ENCODE peak calls at places on chromosomes 1 and 21, in five cellular contexts. One of them, this sample, is unnamed.

GRCh38 chr1:68331117-68331865 is 99.0 kb upstream of the WLS start:
- DNase-seq in B cell: no peak
- DNase-seq in cardiac muscle cell: no peak
- DNase-seq in IMR-90: peak
- DNase-seq in DND-41: no peak
- DNase-seq in this sample: no peak

GRCh38 chr1:185823471-185823870 is 89.3 kb downstream of the HMCN1 start:
- DNase-seq in B cell: no peak
- DNase-seq in cardiac muscle cell: no peak
- DNase-seq in IMR-90: peak
- DNase-seq in DND-41: no peak
- DNase-seq in this sample: no peak

GRCh38 chr1:119492763-119493162 is 14.2 kb upstream of the HSD3B1 start:
- DNase-seq in B cell: no peak
- DNase-seq in cardiac muscle cell: no peak
- DNase-seq in IMR-90: no peak
- DNase-seq in DND-41: no peak
- DNase-seq in this sample: no peak

GRCh38 chr21:46273341-46273740 is 12.1 kb downstream of the MCM3AP start:
- DNase-seq in B cell: no peak
- DNase-seq in cardiac muscle cell: no peak
- DNase-seq in IMR-90: no peak
- DNase-seq in DND-41: no peak
- DNase-seq in this sample: no peak

GRCh38 chr1:116330342-116330652 is 42.7 kb upstream of the ATP1A1 start:
- DNase-seq in B cell: no peak
- DNase-seq in cardiac muscle cell: no peak
- DNase-seq in IMR-90: no peak
- DNase-seq in DND-41: no peak
- DNase-seq in this sample: no peak

GRCh38 chr1:197615693-197616011 is 159.6 kb downstream of the DENND1B start:
- DNase-seq in B cell: no peak
- DNase-seq in cardiac muscle cell: no peak
- DNase-seq in IMR-90: no peak
- DNase-seq in DND-41: no peak
- DNase-seq in this sample: no peak

GRCh38 chr1:151475175-151475574 is 15.9 kb upstream of the POGZ start:
- DNase-seq in B cell: no peak
- DNase-seq in cardiac muscle cell: no peak
- DNase-seq in IMR-90: peak
- DNase-seq in DND-41: no peak
- DNase-seq in this sample: peak

GRCh38 chr21:42509239-42509638 is 4.4 kb upstream of the SLC37A1 start:
- DNase-seq in B cell: no peak
- DNase-seq in cardiac muscle cell: no peak
- DNase-seq in IMR-90: no peak
- DNase-seq in DND-41: no peak
- DNase-seq in this sample: no peak

GRCh38 chr1:232968965-232969364 is 18.6 kb downstream of the NTPCR start:
- DNase-seq in B cell: no peak
- DNase-seq in cardiac muscle cell: no peak
- DNase-seq in IMR-90: peak
- DNase-seq in DND-41: peak
- DNase-seq in this sample: peak

GRCh38 chr1:181152892-181153633 is 64.6 kb downstream of the IER5 start:
- DNase-seq in B cell: peak
- DNase-seq in cardiac muscle cell: peak
- DNase-seq in IMR-90: peak
- DNase-seq in DND-41: peak
- DNase-seq in this sample: no peak

GRCh38 chr1:42801832-42802483 is 15.0 kb upstream of the ERMAP start:
- DNase-seq in B cell: no peak
- DNase-seq in cardiac muscle cell: no peak
- DNase-seq in IMR-90: peak
- DNase-seq in DND-41: no peak
- DNase-seq in this sample: no peak

GRCh38 chr1:231625975-231626534 is 535 bp upstream of the DISC1 start:
- DNase-seq in B cell: peak
- DNase-seq in cardiac muscle cell: no peak
- DNase-seq in IMR-90: no peak
- DNase-seq in DND-41: no peak
- DNase-seq in this sample: no peak

GRCh38 chr1:214187152-214187900 is 93.6 kb upstream of the SMYD2 start:
- DNase-seq in B cell: no peak
- DNase-seq in cardiac muscle cell: peak
- DNase-seq in IMR-90: no peak
- DNase-seq in DND-41: no peak
- DNase-seq in this sample: no peak

GRCh38 chr1:171563675-171564074 is 58.4 kb upstream of the MYOCOS start:
- DNase-seq in B cell: no peak
- DNase-seq in cardiac muscle cell: no peak
- DNase-seq in IMR-90: peak
- DNase-seq in DND-41: no peak
- DNase-seq in this sample: no peak

GRCh38 chr1:163174524-163175437 is 27.9 kb downstream of the RGS5 start:
- DNase-seq in B cell: peak
- DNase-seq in cardiac muscle cell: peak
- DNase-seq in IMR-90: peak
- DNase-seq in DND-41: peak
- DNase-seq in this sample: peak

GRCh38 chr1:160129558-160129957 is 14.0 kb downstream of the ATP1A2 start:
- DNase-seq in B cell: no peak
- DNase-seq in cardiac muscle cell: no peak
- DNase-seq in IMR-90: no peak
- DNase-seq in DND-41: no peak
- DNase-seq in this sample: no peak

GRCh38 chr21:42313501-42313969 is 1.7 kb downstream of the TFF3 start:
- DNase-seq in B cell: no peak
- DNase-seq in cardiac muscle cell: peak
- DNase-seq in IMR-90: no peak
- DNase-seq in DND-41: no peak
- DNase-seq in this sample: no peak

GRCh38 chr1:169107673-169108160 is 1.2 kb downstream of the ATP1B1 start:
- DNase-seq in B cell: no peak
- DNase-seq in cardiac muscle cell: no peak
- DNase-seq in IMR-90: peak
- DNase-seq in DND-41: no peak
- DNase-seq in this sample: peak

GRCh38 chr1:202361224-202361623 is 12.7 kb downstream of the PPP1R12B start:
- DNase-seq in B cell: no peak
- DNase-seq in cardiac muscle cell: no peak
- DNase-seq in IMR-90: no peak
- DNase-seq in DND-41: no peak
- DNase-seq in this sample: no peak

GRCh38 chr1:40317394-40318074 is 448 bp upstream of the COL9A2 start:
- DNase-seq in B cell: no peak
- DNase-seq in cardiac muscle cell: no peak
- DNase-seq in IMR-90: no peak
- DNase-seq in DND-41: no peak
- DNase-seq in this sample: no peak

GRCh38 chr1:20449736-20450311 is 36.2 kb downstream of the CAMK2N1 start:
- DNase-seq in B cell: no peak
- DNase-seq in cardiac muscle cell: no peak
- DNase-seq in IMR-90: peak
- DNase-seq in DND-41: no peak
- DNase-seq in this sample: no peak

GRCh38 chr1:151720974-151721787 is at the start of gene RIIAD1:
- DNase-seq in B cell: peak
- DNase-seq in cardiac muscle cell: peak
- DNase-seq in IMR-90: no peak
- DNase-seq in DND-41: peak
- DNase-seq in this sample: peak

GRCh38 chr1:32764826-32765545 is 52.2 kb downstream of the YARS1 start:
- DNase-seq in B cell: no peak
- DNase-seq in cardiac muscle cell: no peak
- DNase-seq in IMR-90: no peak
- DNase-seq in DND-41: no peak
- DNase-seq in this sample: no peak

GRCh38 chr1:30877205-30877912 is 31.2 kb downstream of the SDC3 start:
- DNase-seq in B cell: no peak
- DNase-seq in cardiac muscle cell: no peak
- DNase-seq in IMR-90: peak
- DNase-seq in DND-41: no peak
- DNase-seq in this sample: no peak

GRCh38 chr1:176789571-176790090 is 326.7 kb downstream of the PAPPA2 start:
- DNase-seq in B cell: no peak
- DNase-seq in cardiac muscle cell: peak
- DNase-seq in IMR-90: no peak
- DNase-seq in DND-41: no peak
- DNase-seq in this sample: no peak

DNA sequence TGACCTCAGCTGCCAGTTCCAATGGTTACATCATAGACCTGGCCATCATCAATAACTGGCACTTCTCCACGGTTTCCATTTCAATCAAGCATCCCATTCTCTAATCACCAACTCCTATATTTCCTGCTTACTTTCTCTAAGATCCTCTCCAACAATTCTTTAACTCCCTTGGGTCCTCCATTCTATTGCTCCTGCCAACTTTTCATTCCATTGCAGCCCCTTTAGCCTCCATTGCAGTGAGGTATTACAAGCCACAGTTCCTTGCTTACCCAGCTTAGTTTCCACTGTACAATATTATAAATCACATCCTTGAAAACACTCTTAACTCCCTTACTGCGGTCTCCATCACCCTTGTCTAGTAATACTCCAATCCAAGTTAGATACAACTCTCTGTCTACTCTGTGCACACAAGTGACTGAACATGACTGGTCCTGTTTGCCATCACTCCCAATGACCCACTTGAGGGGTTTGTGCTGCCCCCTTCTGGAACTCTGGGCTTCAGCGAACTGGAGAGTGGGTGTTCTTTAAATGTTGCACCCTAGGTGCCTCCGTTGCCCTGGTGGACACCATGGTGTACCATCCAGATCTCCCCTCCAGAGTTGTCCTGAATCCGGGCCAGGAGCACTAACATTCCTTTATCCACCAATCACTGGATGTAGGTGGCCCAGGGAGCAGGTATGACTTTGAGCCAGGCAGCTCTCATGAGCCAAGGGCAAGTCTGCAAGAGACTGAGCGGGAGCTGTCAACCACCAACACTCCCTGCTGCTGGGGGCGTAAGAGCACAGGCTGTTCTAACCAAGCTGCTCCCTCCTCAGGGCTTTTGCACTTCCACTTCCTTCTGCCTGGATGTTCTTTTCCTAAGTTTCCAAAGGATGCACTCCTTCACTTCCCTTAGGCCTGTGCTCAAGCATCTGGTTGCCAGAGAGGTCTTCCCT is 3.7 kb upstream of the FNDC7 start:
- DNase-seq in B cell: peak
- DNase-seq in cardiac muscle cell: no peak
- DNase-seq in IMR-90: no peak
- DNase-seq in DND-41: peak
- DNase-seq in this sample: peak
- TF ChIP-seq CTCF in B cell: no peak
- TF ChIP-seq CTCF in cardiac muscle cell: no peak
- TF ChIP-seq CTCF in IMR-90: no peak
- TF ChIP-seq CTCF in DND-41: peak
- TF ChIP-seq CTCF in this sample: peak

DNA sequence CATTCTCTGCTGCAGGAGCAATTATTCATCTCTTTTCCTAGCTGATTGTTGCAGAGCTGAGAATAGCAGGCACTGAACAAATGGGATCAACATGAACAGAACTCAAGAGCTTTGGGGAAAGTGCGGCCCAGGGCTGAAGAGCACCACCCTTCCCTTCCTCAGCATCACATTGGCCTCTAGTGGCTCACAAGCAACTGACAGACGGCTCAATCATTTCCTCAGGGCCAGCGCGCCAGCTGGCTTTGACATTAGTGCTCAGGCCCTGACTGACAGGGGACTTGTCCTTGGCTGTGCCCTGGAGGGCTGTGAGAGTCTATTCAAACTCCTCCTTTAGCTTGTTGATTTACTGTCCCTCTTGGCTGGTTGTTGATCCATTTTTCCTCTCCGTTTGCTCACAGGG is 295.4 kb downstream of the HLX start:
- DNase-seq in B cell: no peak
- DNase-seq in cardiac muscle cell: peak
- DNase-seq in IMR-90: no peak
- DNase-seq in DND-41: no peak
- DNase-seq in this sample: no peak
- TF ChIP-seq CTCF in B cell: no peak
- TF ChIP-seq CTCF in cardiac muscle cell: no peak
- TF ChIP-seq CTCF in IMR-90: no peak
- TF ChIP-seq CTCF in DND-41: no peak
- TF ChIP-seq CTCF in this sample: no peak

DNA sequence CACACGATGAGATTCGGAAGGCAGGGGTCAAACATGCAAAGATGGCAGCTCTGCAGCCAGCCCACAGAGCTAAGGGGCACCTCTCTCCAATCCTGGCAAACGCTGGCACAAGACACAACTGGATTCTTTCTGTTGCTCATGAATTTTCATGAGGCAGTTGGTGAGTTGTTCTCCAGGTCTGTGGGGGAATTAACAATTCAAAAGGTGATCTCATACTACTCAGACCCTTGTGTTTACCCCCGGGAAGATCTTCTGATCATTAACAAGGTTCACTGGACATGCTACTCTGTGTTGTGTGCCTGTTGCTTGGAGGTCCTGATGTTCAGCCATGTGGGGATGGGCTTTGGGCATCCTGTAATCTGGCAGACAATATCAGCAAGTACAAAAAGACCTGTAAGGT is 128.9 kb downstream of the HHAT start:
- DNase-seq in B cell: no peak
- DNase-seq in cardiac muscle cell: no peak
- DNase-seq in IMR-90: no peak
- DNase-seq in DND-41: no peak
- DNase-seq in this sample: no peak
- TF ChIP-seq CTCF in B cell: no peak
- TF ChIP-seq CTCF in cardiac muscle cell: no peak
- TF ChIP-seq CTCF in IMR-90: no peak
- TF ChIP-seq CTCF in DND-41: no peak
- TF ChIP-seq CTCF in this sample: no peak

GRCh38 chr1:45038661-45039364 is 26.8 kb downstream of the UROD start:
- DNase-seq in B cell: no peak
- DNase-seq in cardiac muscle cell: no peak
- DNase-seq in IMR-90: no peak
- DNase-seq in DND-41: no peak
- DNase-seq in this sample: no peak

GRCh38 chr1:45043094-45043493 is 31.0 kb downstream of the UROD start:
- DNase-seq in B cell: no peak
- DNase-seq in cardiac muscle cell: no peak
- DNase-seq in IMR-90: no peak
- DNase-seq in DND-41: no peak
- DNase-seq in this sample: no peak

GRCh38 chr1:45038240-45038639 is 26.2 kb downstream of the UROD start:
- DNase-seq in B cell: no peak
- DNase-seq in cardiac muscle cell: no peak
- DNase-seq in IMR-90: no peak
- DNase-seq in DND-41: no peak
- DNase-seq in this sample: no peak

GRCh38 chr1:45037456-45037855 is 25.4 kb downstream of the UROD start:
- DNase-seq in B cell: no peak
- DNase-seq in cardiac muscle cell: no peak
- DNase-seq in IMR-90: peak
- DNase-seq in DND-41: no peak
- DNase-seq in this sample: peak

DNA sequence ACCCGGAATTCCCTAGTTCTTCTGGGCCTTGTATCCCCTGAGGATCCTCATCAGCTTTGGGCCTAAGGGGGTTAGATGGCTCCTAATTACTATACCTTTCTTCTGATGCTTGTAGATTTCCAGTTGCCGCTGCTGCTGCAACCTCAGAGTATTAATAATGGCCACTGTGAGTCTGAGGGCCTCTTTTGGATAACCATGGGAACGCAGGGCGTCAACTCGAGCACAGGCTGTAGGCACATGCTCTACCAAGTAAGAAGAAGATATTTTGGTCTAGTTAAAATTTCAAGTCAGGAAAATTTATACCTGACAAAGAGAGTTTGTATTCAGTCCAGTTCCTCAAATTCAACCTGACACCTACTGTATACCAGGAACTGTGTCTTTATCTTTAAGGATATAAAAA is 28.2 kb downstream of the UROD start:
- DNase-seq in B cell: no peak
- DNase-seq in cardiac muscle cell: no peak
- DNase-seq in IMR-90: no peak
- DNase-seq in DND-41: no peak
- DNase-seq in this sample: no peak
- TF ChIP-seq CTCF in B cell: no peak
- TF ChIP-seq CTCF in cardiac muscle cell: no peak
- TF ChIP-seq CTCF in IMR-90: no peak
- TF ChIP-seq CTCF in DND-41: no peak
- TF ChIP-seq CTCF in this sample: no peak